ENCODE peak calls at places on chromosomes 4 and X, in four cellular contexts. W is naive B cell; J is activated CD4-positive, alpha-beta T cell treated with anti-CD3 and anti-CD28 coated beads for 1 hour; I is NCI-H1417 treated with DMSO at 0.1 percent for 48 hours. N is an unnamed sample.
A peak's percentile ranks its signal among the peaks of the same experiment; 100 is the strongest.

GRCh38 chr4:141530627-141531026 is 105.8 kb upstream of the IL15 start:
- DNase-seq in W (no peak), J (no peak), I (no peak), N (no peak)

GRCh38 chr4:58214376-58214775 is 1104.2 kb upstream of the IGFBP7 start:
- DNase-seq in W (no peak), J (no peak), I (no peak), N (no peak)

GRCh38 chrX:18354369-18355329 is at the start of gene SCML2:
- DNase-seq in W (peak; percentile 36), J (peak; percentile 8), I (no peak), N (peak; percentile 39)

GRCh38 chr4:3784469-3785291 is 18.5 kb downstream of the ADRA2C start:
- DNase-seq in W (no peak), J (no peak), I (no peak), N (no peak)

GRCh38 chr4:68369474-68369805 is 19.6 kb upstream of the YTHDC1 start:
- DNase-seq in W (no peak), J (no peak), I (no peak), N (peak; percentile 91)

GRCh38 chrX:1836683-1837082 is 221.8 kb downstream of the ASMT start:
- DNase-seq in W (no peak), J (no peak), I (no peak), N (no peak)

GRCh38 chr4:123603165-123603564 is 206.6 kb downstream of the SPRY1 start:
- DNase-seq in W (no peak), J (no peak), I (no peak), N (peak; percentile 10)

GRCh38 chr4:105587851-105588250 is 35.4 kb downstream of the ARHGEF38 start:
- DNase-seq in W (no peak), J (no peak), I (no peak), N (no peak)

GRCh38 chrX:39336709-39337294 is 535.5 kb downstream of the MID1IP1 start:
- DNase-seq in W (no peak), J (no peak), I (no peak), N (no peak)